ENCODE peak calls at places on chromosome 22, in eight cellular contexts. B is stomach, M is suprapubic skin, N is K562, W is SK-N-SH, Q is Panc1, T is GM23338, J is H1. Y is an unnamed sample.

GRCh38 chr22:17272511-17272991 is 53.3 kb upstream of the ADA2 start:
- DNase-seq in T (peak), W (no peak), N (no peak), J (no peak), M (no peak), B (no peak), Q (no peak), Y (no peak)

GRCh38 chr22:28917747-28918543 is 34.6 kb downstream of the ZNRF3 start:
- DNase-seq in Q (no peak), M (no peak), J (no peak), W (peak), N (no peak), T (peak), B (peak), Y (no peak)

GRCh38 chr22:45960477-45961386 is 16.2 kb downstream of the WNT7B start:
- DNase-seq in W (no peak), Q (no peak), B (no peak), M (no peak), J (no peak), T (peak), N (no peak), Y (no peak)

GRCh38 chr22:36027579-36027959 is 1.1 kb downstream of the RBFOX2 start:
- DNase-seq in W (no peak), B (no peak), Q (no peak), N (no peak), T (no peak), J (no peak), M (no peak), Y (no peak)

GRCh38 chr22:20026204-20026908 is 5.4 kb downstream of the TANGO2 start:
- DNase-seq in W (no peak), Q (no peak), N (no peak), T (no peak), M (no peak), B (no peak), J (no peak), Y (no peak)

GRCh38 chr22:43308451-43309235 is 34.5 kb downstream of the SCUBE1 start:
- DNase-seq in M (no peak), B (no peak), N (no peak), J (no peak), Q (no peak), W (no peak), T (peak), Y (no peak)

GRCh38 chr22:17865183-17866055 is 91.2 kb upstream of the BID start:
- DNase-seq in W (no peak), J (no peak), T (no peak), N (no peak), Q (no peak), B (no peak), M (no peak), Y (no peak)

GRCh38 chr22:29011868-29012428 is 49.7 kb downstream of the C22orf31 start:
- DNase-seq in J (no peak), Q (no peak), T (no peak), W (no peak), B (no peak), N (no peak), M (no peak), Y (no peak)

GRCh38 chr22:44018594-44018993 is 5.5 kb upstream of the PARVB start:
- DNase-seq in J (no peak), T (no peak), B (no peak), Q (no peak), M (no peak), W (no peak), N (no peak), Y (no peak)

GRCh38 chr22:19105867-19106802 is 16.1 kb downstream of the DGCR2 start:
- DNase-seq in W (peak), N (peak), T (peak), J (no peak), Q (no peak), B (no peak), M (peak), Y (no peak)

GRCh38 chr22:28021998-28022660 is 103.1 kb upstream of the PITPNB start:
- DNase-seq in M (peak), J (no peak), N (no peak), Q (no peak), W (no peak), B (peak), T (no peak), Y (no peak)

GRCh38 chr22:41380993-41381328 is 781 bp upstream of the TEF start:
- DNase-seq in J (no peak), W (no peak), T (no peak), B (peak), Q (no peak), M (peak), N (no peak), Y (peak)

GRCh38 chr22:18954941-18955571 is 19.0 kb upstream of the PRODH start:
- DNase-seq in M (peak), T (no peak), N (no peak), Q (no peak), J (no peak), B (no peak), W (no peak), Y (no peak)

GRCh38 chr22:40404251-40405177 is 34.1 kb downstream of the SGSM3 start:
- DNase-seq in Q (no peak), N (no peak), J (no peak), W (no peak), M (no peak), T (no peak), B (no peak), Y (no peak)

GRCh38 chr22:45680932-45681700 is 9.5 kb downstream of the ATXN10 start:
- DNase-seq in W (no peak), M (no peak), B (no peak), J (no peak), T (no peak), Q (no peak), N (no peak), Y (no peak)

GRCh38 chr22:45475876-45476514 is 26.7 kb upstream of the FBLN1 start:
- DNase-seq in M (no peak), J (no peak), Q (no peak), B (no peak), N (no peak), W (no peak), T (no peak), Y (no peak)

GRCh38 chr22:35622132-35622913 is 5.2 kb upstream of the MB start:
- DNase-seq in Q (no peak), M (peak), W (peak), T (peak), J (no peak), B (peak), N (no peak), Y (no peak)

GRCh38 chr22:41310336-41310735 is 9.0 kb downstream of the ZC3H7B start:
- DNase-seq in M (no peak), Q (no peak), T (no peak), B (no peak), W (no peak), J (no peak), N (no peak), Y (no peak)

GRCh38 chr22:25735657-25736056 is 6.3 kb upstream of the MYO18B start:
- DNase-seq in B (no peak), N (no peak), W (no peak), J (no peak), T (no peak), Q (no peak), M (no peak), Y (no peak)

GRCh38 chr22:36658900-36659299 is 44.7 kb downstream of the CACNG2 start:
- DNase-seq in T (no peak), B (no peak), N (no peak), M (no peak), W (no peak), Q (no peak), J (no peak), Y (no peak)

GRCh38 chr22:41320416-41321240 is 19.3 kb downstream of the ZC3H7B start:
- DNase-seq in M (no peak), T (no peak), W (no peak), N (no peak), Q (no peak), J (no peak), B (no peak), Y (no peak)

GRCh38 chr22:38239101-38239761 is 33.6 kb downstream of the TMEM184B start:
- DNase-seq in M (no peak), B (no peak), J (no peak), T (no peak), Q (no peak), N (no peak), W (no peak), Y (no peak)
- TF ChIP-seq CTCF in M (no peak), B (peak), J (no peak), T (no peak), Q (no peak), N (no peak), W (peak), Y (peak)

DNA sequence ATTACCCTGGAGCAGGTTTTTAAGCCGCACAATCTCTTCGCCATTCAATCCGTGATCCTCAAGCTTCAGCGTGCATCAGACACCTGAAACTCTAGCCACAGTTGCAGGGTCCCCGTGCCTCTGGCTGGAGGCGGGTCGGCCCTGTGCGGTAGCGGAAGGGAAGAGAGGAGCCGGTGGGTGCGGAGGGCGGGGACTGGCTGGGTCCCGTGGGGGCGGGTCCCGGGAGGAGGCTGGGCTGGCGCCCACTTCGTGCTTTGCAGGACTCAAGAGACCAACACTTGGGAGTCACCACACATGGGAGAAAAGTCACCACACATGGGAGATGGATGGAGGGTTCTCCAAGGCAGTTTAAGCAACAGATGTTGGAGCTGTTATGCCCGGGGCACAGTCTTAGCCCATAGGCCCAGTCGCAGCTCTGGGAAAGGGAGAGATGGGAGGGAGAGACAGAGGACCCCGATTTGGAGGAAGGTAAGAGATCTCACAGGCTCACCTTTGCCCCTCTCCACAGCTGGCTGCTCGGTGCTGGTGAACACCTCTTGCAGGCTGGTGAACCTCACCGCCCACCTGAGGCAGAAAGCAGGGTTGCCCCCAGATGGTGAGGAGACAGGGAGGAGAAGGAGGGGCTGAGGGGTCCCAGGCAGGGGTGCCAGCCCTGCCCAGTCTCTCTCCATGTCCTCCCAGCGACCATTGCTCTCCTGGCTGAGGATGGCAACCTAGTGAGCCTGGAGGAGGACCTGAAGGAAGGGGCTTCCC is 965 bp downstream of the C22orf15 start:
- DNase-seq in J (no peak), M (no peak), B (no peak), Q (no peak), W (peak), T (peak), N (peak), Y (no peak)
- H3K4me3 ChIP-seq in J (no peak), M (peak), B (peak), Q (no peak), W (no peak), T (peak), N (no peak), Y (peak)

GRCh38 chr22:30423296-30423958 is 2.1 kb upstream of the MTFP1 start:
- DNase-seq in M (peak), B (no peak), J (no peak), T (peak), Q (no peak), W (no peak), N (peak), Y (no peak)

GRCh38 chr22:30422481-30423295 is 2.9 kb upstream of the MTFP1 start:
- DNase-seq in J (peak), N (peak), T (peak), W (no peak), M (peak), B (peak), Q (no peak), Y (peak)

GRCh38 chr22:30423959-30424380 is 1.6 kb upstream of the MTFP1 start:
- DNase-seq in B (peak), J (peak), T (peak), W (peak), Q (peak), M (peak), N (peak), Y (peak)

GRCh38 chr22:30420401-30421178 is 5.0 kb upstream of the MTFP1 start:
- DNase-seq in T (no peak), N (no peak), Q (no peak), W (no peak), J (no peak), M (no peak), B (no peak), Y (no peak)

DNA sequence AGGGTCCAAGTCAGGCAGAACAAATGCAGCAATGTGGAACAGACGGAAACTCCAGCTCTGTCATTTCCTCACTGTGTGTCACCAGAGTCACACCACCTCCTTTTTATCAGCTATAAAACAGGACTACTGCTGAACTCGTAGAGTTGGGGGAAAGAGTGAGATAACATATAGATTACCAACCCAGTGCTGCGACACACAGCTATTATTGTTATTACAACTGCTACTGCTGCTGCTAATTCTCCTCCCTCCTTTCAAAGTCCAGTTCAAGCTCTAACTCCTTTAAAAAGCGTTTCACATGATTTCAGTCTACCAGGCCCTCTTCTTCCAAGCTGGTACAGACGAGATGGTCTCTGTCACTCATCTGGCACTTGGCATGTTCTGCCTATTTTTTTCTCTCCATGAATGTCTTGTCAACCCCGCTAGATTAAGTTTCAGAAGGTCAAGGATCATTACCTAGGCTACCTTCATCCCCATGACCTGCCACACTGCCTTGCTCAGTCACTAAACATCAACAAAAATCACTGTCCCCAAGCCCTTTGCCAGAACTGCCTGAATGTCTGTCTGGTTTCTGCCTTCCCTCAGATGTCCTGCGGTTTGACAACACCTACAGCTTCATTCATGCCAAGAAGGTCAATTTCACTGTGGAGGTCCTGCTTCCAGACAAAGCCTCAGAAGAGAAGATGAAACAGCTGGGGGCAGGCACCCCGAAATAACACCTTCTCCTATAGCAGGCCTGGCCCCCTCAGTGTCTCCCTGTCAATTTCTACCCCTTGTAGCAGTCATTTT is 3.7 kb upstream of the MTFP1 start:
- DNase-seq in M (no peak), N (no peak), Q (no peak), B (no peak), W (no peak), J (no peak), T (no peak), Y (no peak)
- TF ChIP-seq POLR2AphosphoS5 in M (no peak), N (peak), Q (no peak), B (no peak), W (no peak), J (no peak), T (no peak), Y (no peak)

GRCh38 chr22:50058338-50059184 is 463 bp upstream of the TTLL8 start:
- DNase-seq in M (no peak), T (no peak), B (no peak), W (peak), J (no peak), Q (no peak), N (no peak), Y (no peak)

GRCh38 chr22:50059881-50060262 is 1.8 kb upstream of the TTLL8 start:
- DNase-seq in N (no peak), W (no peak), Q (no peak), T (no peak), B (no peak), M (no peak), J (no peak), Y (no peak)

GRCh38 chr22:50060441-50061140 is 2.5 kb upstream of the TTLL8 start:
- DNase-seq in T (peak), Q (no peak), N (no peak), B (no peak), J (no peak), M (no peak), W (no peak), Y (no peak)

GRCh38 chr22:50057868-50058311 is at the start of gene TTLL8:
- DNase-seq in T (peak), B (no peak), N (no peak), J (no peak), W (no peak), Q (no peak), M (no peak), Y (no peak)

GRCh38 chr22:50059185-50059880 is 1.2 kb upstream of the TTLL8 start:
- DNase-seq in W (peak), B (no peak), M (no peak), Q (no peak), T (peak), N (peak), J (peak), Y (no peak)
- TF ChIP-seq CTCF in W (no peak), B (no peak), M (no peak), Q (no peak), T (peak), N (no peak), J (peak), Y (no peak)

DNA sequence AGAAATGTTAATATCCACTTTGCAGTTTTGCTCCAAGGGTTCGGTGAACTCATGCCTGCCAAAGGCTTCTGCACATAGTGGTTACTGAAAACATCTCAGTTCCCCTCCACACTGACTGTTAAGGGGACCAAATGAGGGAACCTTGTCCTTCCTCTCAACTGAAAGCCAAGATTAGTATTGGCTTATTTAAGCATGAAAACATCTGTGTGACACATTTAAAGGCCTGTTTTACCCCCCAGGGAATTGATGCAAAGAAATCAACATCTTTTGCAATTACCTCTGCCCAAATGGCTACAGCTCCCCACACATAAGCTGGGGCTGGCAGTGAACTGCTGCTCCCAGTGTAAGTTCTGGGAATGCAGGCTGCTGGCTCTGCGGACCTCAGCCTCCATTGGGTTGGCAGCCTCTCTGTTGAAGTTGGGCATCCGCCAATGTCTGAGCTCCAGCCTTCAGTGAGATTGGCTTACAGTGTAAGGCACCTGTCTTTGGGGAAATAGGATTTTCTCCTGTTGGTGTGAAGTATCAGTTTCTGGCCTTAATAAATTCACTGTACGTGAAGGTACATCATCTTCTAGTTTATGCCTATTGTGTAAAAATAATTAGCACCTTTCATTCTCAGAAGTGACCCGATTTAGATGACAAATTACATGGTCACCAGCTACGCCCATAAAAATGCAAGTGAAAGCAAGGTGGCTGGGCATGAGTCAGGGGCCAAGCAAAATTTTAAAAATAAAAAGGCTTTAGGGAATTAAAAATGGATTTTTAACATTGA is 213.4 kb upstream of the SYN3 start:
- DNase-seq in J (no peak), B (peak), N (no peak), M (no peak), T (no peak), Q (no peak), W (no peak), Y (no peak)
- H3K4me3 ChIP-seq in J (no peak), B (no peak), N (no peak), M (no peak), T (no peak), Q (no peak), W (no peak), Y (no peak)

GRCh38 chr22:33467718-33468117 is 409.5 kb upstream of the SYN3 start:
- DNase-seq in W (peak), Q (no peak), N (no peak), J (no peak), B (no peak), T (no peak), M (no peak), Y (no peak)

GRCh38 chr22:33467067-33467466 is 408.9 kb upstream of the SYN3 start:
- DNase-seq in Q (no peak), B (no peak), T (no peak), M (no peak), N (no peak), J (no peak), W (no peak), Y (no peak)

GRCh38 chr22:33472462-33473344 is 414.5 kb upstream of the SYN3 start:
- DNase-seq in N (no peak), M (no peak), J (no peak), T (no peak), W (no peak), B (no peak), Q (no peak), Y (no peak)

GRCh38 chr22:33474587-33474986 is 416.4 kb upstream of the SYN3 start:
- DNase-seq in N (no peak), B (no peak), W (no peak), Q (no peak), T (no peak), M (no peak), J (no peak), Y (no peak)

GRCh38 chr22:33470456-33470855 is 412.3 kb upstream of the SYN3 start:
- DNase-seq in B (no peak), J (no peak), T (no peak), N (no peak), W (no peak), Q (no peak), M (no peak), Y (no peak)
- TF ChIP-seq POLR2AphosphoS5 in B (no peak), J (no peak), T (no peak), N (no peak), W (no peak), Q (no peak), M (no peak), Y (no peak)

Y was measured in esophagus muscularis mucosa.